ENCODE peak calls at places on chromosomes 6 and 20, in five cellular contexts. J, Y, H, L and E are unnamed samples.

GRCh38 chr6:15090145-15090579 is 155.7 kb upstream of the JARID2 start:
- DNase-seq in J (no peak), Y (no peak), H (no peak), L (no peak), E (no peak)

GRCh38 chr6:6840831-6841263 is 252.3 kb downstream of the LY86 start:
- DNase-seq in J (no peak), Y (no peak), H (no peak), L (no peak), E (no peak)

GRCh38 chr20:34129518-34130162 is 17.6 kb upstream of the EIF2S2 start:
- DNase-seq in J (no peak), Y (peak), H (peak), L (peak), E (peak)

GRCh38 chr6:116118608-116119007 is 7.3 kb downstream of the COL10A1 start:
- DNase-seq in J (no peak), Y (no peak), H (peak), L (no peak), E (no peak)

GRCh38 chr20:3766832-3767433 is 620 bp downstream of the ADISSP start:
- DNase-seq in J (peak), Y (no peak), H (no peak), L (no peak), E (peak)

GRCh38 chr6:28212510-28213212 is 12.4 kb upstream of the ZSCAN9 start:
- DNase-seq in J (no peak), Y (peak), H (peak), L (peak), E (no peak)

GRCh38 chr6:135673671-135674309 is 176.2 kb upstream of the AHI1 start:
- DNase-seq in J (no peak), Y (no peak), H (peak), L (no peak), E (peak)

GRCh38 chr6:45851001-45851400 is 164.7 kb downstream of the CLIC5 start:
- DNase-seq in J (no peak), Y (no peak), H (peak), L (no peak), E (no peak)

GRCh38 chr6:148465654-148466053 is 123.0 kb downstream of the SASH1 start:
- DNase-seq in J (no peak), Y (no peak), H (no peak), L (no peak), E (no peak)

GRCh38 chr6:148463671-148464070 is 121.0 kb downstream of the SASH1 start:
- DNase-seq in J (no peak), Y (no peak), H (no peak), L (no peak), E (no peak)

GRCh38 chr6:148464319-148465010 is 121.8 kb downstream of the SASH1 start:
- DNase-seq in J (no peak), Y (peak), H (peak), L (peak), E (no peak)

GRCh38 chr6:148466158-148466557 is 123.5 kb downstream of the SASH1 start:
- DNase-seq in J (no peak), Y (no peak), H (no peak), L (no peak), E (no peak)

DNA sequence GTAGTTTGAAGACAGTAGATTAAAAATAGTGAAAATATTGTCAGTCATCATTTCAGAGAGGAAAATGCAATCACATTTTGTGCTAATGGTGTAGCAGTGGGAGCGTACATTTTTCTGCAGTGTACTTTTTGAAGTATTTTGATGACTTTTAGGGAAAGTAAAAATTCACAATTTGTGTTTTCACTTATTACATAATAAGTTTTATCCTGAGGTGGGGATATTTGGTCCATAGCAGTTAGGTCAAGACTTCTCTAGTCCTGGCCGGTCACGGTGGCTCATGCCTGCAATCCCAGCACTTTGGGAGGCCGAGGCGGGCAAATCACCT is 122.3 kb downstream of the SASH1 start:
- DNase-seq in J (no peak), Y (no peak), H (no peak), L (no peak), E (no peak)
- TF ChIP-seq CTCF in J (no peak), Y (no peak), H (no peak), L (peak), E (no peak)

GRCh38 chr6:164105705-164106104 is 691.2 kb downstream of the QKI start:
- DNase-seq in J (no peak), Y (no peak), H (no peak), L (no peak), E (no peak)

GRCh38 chr6:164107297-164107995 is 692.9 kb downstream of the QKI start:
- DNase-seq in J (no peak), Y (no peak), H (peak), L (no peak), E (no peak)

GRCh38 chr6:164104432-164104831 is 689.9 kb downstream of the QKI start:
- DNase-seq in J (no peak), Y (no peak), H (no peak), L (no peak), E (no peak)

GRCh38 chr6:164108092-164108491 is 693.6 kb downstream of the QKI start:
- DNase-seq in J (no peak), Y (no peak), H (peak), L (no peak), E (no peak)

DNA sequence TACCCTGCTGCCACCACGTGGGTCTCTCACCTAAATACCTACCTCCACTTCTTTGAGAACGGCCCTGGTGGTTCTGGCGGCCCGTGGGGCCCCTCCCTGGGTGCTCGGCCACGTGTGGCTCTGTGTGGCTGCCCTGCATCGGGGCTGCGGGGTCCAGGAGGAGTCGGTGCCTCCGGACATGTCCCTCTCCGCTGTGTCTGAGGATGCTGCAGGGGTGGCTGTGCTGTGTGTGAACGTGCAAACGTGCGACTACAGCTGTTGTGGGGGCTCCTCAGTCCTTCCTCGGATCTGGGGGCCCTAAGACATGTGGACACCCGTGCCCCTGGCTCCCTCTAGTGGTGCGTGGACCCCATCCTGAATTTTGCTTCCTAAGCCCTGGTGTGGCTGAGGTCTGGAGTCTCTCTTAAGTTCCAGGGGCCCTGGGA is 691.8 kb downstream of the QKI start:
- DNase-seq in J (no peak), Y (no peak), H (peak), L (no peak), E (no peak)
- TF ChIP-seq CTCF in J (peak), Y (no peak), H (no peak), L (no peak), E (no peak)

GRCh38 chr6:43993881-43994523 is 133.2 kb downstream of the MRPL14 start:
- DNase-seq in J (no peak), Y (peak), H (no peak), L (no peak), E (no peak)

GRCh38 chr6:43999628-44000027 is 127.6 kb downstream of the MRPL14 start:
- DNase-seq in J (no peak), Y (no peak), H (no peak), L (no peak), E (no peak)

GRCh38 chr6:43995137-43995536 is 132.1 kb downstream of the MRPL14 start:
- DNase-seq in J (no peak), Y (no peak), H (no peak), L (no peak), E (no peak)

GRCh38 chr6:43997342-43997677 is 129.9 kb downstream of the MRPL14 start:
- DNase-seq in J (no peak), Y (no peak), H (no peak), L (no peak), E (no peak)

DNA sequence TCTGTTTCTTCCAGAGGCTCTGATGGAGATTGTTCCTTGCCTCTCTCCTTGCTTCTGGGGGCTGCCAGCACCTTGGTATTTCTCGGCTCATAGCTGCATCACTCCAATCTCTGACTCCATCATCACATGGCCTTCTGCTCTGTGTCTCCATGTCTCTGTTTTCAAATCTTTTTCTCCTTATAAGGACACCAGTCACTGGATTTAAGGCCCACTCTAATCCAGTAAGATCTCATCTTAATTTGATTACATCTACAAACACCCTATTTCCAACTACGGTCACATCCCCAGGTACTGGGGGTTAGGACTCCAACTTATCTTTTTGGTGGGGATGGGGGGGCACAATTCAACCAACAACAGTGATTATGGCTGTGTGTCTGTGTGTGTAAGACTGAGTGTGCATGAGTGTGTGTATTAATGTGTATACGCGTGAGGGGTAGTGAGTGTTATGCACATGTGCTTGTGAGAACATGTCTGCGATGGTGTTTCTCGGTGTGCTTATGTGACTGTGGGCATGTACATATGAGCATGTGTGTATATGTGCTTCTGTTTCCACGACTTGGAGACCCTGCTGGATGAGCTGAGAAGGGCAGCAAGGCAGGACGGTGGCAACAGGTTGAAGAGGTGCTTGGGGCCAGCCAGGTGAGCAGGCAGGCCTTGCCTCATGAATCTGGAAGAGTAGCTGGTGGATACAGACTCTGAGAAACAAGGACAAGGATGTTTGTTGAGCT is 130.5 kb downstream of the MRPL14 start:
- DNase-seq in J (no peak), Y (no peak), H (no peak), L (no peak), E (no peak)
- TF ChIP-seq CTCF in J (no peak), Y (no peak), H (no peak), L (no peak), E (no peak)

GRCh38 chr6:53547815-53548496 is 3.1 kb upstream of the GCLC start:
- DNase-seq in J (peak), Y (peak), H (peak), L (peak), E (peak)
- TF ChIP-seq CTCF in J (peak), Y (no peak), H (no peak), L (no peak), E (no peak)

GRCh38 chr20:37095609-37096414 is at the start of gene RBL1:
- DNase-seq in J (peak), Y (peak), H (peak), L (peak), E (peak)
- TF ChIP-seq CTCF in J (peak), Y (no peak), H (peak), L (peak), E (no peak)